ENCODE peak calls at places on chromosomes 5 and 9, in nine cellular contexts. U, I, S, C, V, N, X, K and J are unnamed samples.

GRCh38 chr5:119470851-119471451 is 18.7 kb downstream of the HSD17B4 start:
- DNase-seq in U (peak; percentile 29), I (no peak), S (peak; percentile 19), C (no peak), V (no peak), N (peak; percentile 29), X (peak; percentile 41), K (peak; percentile 47), J (peak; percentile 11)

GRCh38 chr5:133681896-133682295 is 69.6 kb upstream of the FSTL4 start:
- DNase-seq in U (no peak), I (no peak), S (no peak), C (no peak), V (no peak), N (no peak), X (no peak), K (peak; percentile 26), J (no peak)

GRCh38 chr5:151772868-151773561 is 1.3 kb downstream of the G3BP1 start:
- DNase-seq in U (no peak), I (no peak), S (peak; percentile 57), C (no peak), V (no peak), N (no peak), X (peak; percentile 32), K (no peak), J (no peak)

GRCh38 chr5:132056610-132057497 is 3.6 kb upstream of the IL3 start:
- DNase-seq in U (no peak), I (no peak), S (no peak), C (peak; percentile 34), V (no peak), N (no peak), X (no peak), K (peak; percentile 1), J (no peak)

GRCh38 chr9:106930477-106930876 is 67.5 kb downstream of the ZNF462 start:
- DNase-seq in U (no peak), I (no peak), S (no peak), C (no peak), V (no peak), N (no peak), X (no peak), K (no peak), J (no peak)

GRCh38 chr5:112628219-112628618 is 109.5 kb upstream of the APC start:
- DNase-seq in U (peak; percentile 36), I (no peak), S (no peak), C (no peak), V (no peak), N (no peak), X (peak; percentile 21), K (no peak), J (no peak)

GRCh38 chr9:134231330-134231745 is 67.0 kb upstream of the RNU6ATAC start:
- DNase-seq in U (no peak), I (peak; percentile 88), S (no peak), C (no peak), V (no peak), N (no peak), X (no peak), K (no peak), J (no peak)

GRCh38 chr5:72633649-72634048 is 126.4 kb upstream of the ZNF366 start:
- DNase-seq in U (no peak), I (no peak), S (no peak), C (no peak), V (no peak), N (no peak), X (no peak), K (no peak), J (no peak)

GRCh38 chr5:171633776-171634470 is 151.7 kb upstream of the SMIM23 start:
- DNase-seq in U (no peak), I (no peak), S (no peak), C (no peak), V (no peak), N (no peak), X (no peak), K (no peak), J (no peak)

GRCh38 chr9:91126761-91127420 is 234.8 kb downstream of the AUH start:
- DNase-seq in U (no peak), I (no peak), S (no peak), C (no peak), V (no peak), N (no peak), X (no peak), K (no peak), J (no peak)

GRCh38 chr5:16844952-16845351 is 91.1 kb downstream of the MYO10 start:
- DNase-seq in U (no peak), I (no peak), S (no peak), C (no peak), V (no peak), N (no peak), X (no peak), K (no peak), J (no peak)

GRCh38 chr9:4680178-4680535 is 788 bp downstream of the CDC37L1 start:
- DNase-seq in U (no peak), I (no peak), S (peak; percentile 37), C (no peak), V (no peak), N (no peak), X (no peak), K (no peak), J (peak; percentile 29)

GRCh38 chr9:13690595-13690994 is 411.1 kb upstream of the MPDZ start:
- DNase-seq in U (no peak), I (no peak), S (peak; percentile 74), C (no peak), V (no peak), N (no peak), X (no peak), K (no peak), J (no peak)

GRCh38 chr5:38948501-38948900 is 102.7 kb downstream of the OSMR start:
- DNase-seq in U (no peak), I (no peak), S (no peak), C (no peak), V (no peak), N (no peak), X (no peak), K (no peak), J (no peak)

GRCh38 chr5:1246711-1247431 is 21.7 kb downstream of the SLC6A18 start:
- DNase-seq in U (peak; percentile 81), I (peak; percentile 64), S (peak; percentile 24), C (no peak), V (peak; percentile 48), N (peak; percentile 49), X (no peak), K (peak; percentile 30), J (peak; percentile 65)

DNA sequence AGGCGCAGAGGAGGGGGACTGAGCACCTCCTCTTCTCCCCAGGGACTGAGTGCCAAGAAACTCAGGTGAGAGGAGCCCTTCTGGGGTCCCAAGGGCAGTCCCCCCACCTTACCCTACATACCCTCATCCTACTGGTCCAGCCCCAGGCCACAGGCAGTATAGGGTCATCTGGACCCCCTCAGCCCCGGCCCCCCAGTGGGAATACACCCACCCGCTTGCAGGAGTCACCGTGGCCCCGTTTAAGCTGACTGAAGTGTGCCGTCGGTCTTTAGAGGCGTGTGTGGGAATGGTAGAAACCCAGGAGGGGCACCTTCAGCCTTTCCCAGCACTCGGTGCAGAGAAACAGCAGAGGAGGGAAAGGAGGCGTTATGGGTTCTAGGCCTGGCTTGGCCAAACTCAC is 30.8 kb downstream of the COL15A1 start:
- DNase-seq in U (no peak), I (no peak), S (no peak), C (no peak), V (no peak), N (no peak), X (no peak), K (no peak), J (no peak)
- H3K4me1 ChIP-seq in U (peaks cover 25% of the 10 kb centered on the region), I (peaks cover 25% of the 10 kb centered on the region), S (peaks cover 9% of the 10 kb centered on the region), C (peaks cover 5% of the 10 kb centered on the region), V (peaks cover 62% of the 10 kb centered on the region), N (peaks cover 4% of the 10 kb centered on the region), X (no peaks in the 10 kb centered on the region), K (peaks cover 7% of the 10 kb centered on the region), J (peaks cover 27% of the 10 kb centered on the region)

GRCh38 chr5:103780794-103781193 is 218.2 kb upstream of the NUDT12 start:
- DNase-seq in U (no peak), I (no peak), S (no peak), C (no peak), V (no peak), N (no peak), X (no peak), K (no peak), J (no peak)

GRCh38 chr5:103785569-103785968 is 223.0 kb upstream of the NUDT12 start:
- DNase-seq in U (no peak), I (no peak), S (no peak), C (no peak), V (no peak), N (no peak), X (no peak), K (no peak), J (no peak)
- H3K4me1 ChIP-seq in U (no peaks in the 10 kb centered on the region), I (no peaks in the 10 kb centered on the region), S (no peaks in the 10 kb centered on the region), C (no peaks in the 10 kb centered on the region), V (no peaks in the 10 kb centered on the region), N (no peaks in the 10 kb centered on the region), X (no peaks in the 10 kb centered on the region), K (no peaks in the 10 kb centered on the region), J (no peaks in the 10 kb centered on the region)

GRCh38 chr5:82396871-82397514 is 118.8 kb upstream of the RPS23 start:
- DNase-seq in U (no peak), I (peak; percentile 91), S (peak; percentile 99), C (peak; percentile 65), V (peak; percentile 60), N (peak; percentile 86), X (no peak), K (no peak), J (no peak)

GRCh38 chr5:82396396-82396795 is 118.2 kb upstream of the RPS23 start:
- DNase-seq in U (no peak), I (no peak), S (peak; percentile 59), C (no peak), V (no peak), N (no peak), X (no peak), K (no peak), J (no peak)

GRCh38 chr5:82393951-82394350 is 115.8 kb upstream of the RPS23 start:
- DNase-seq in U (no peak), I (no peak), S (no peak), C (no peak), V (no peak), N (no peak), X (no peak), K (no peak), J (no peak)

GRCh38 chr5:82399111-82399510 is 121.0 kb upstream of the RPS23 start:
- DNase-seq in U (no peak), I (no peak), S (peak; percentile 41), C (no peak), V (no peak), N (no peak), X (no peak), K (no peak), J (no peak)

GRCh38 chr5:82397741-82398320 is 119.7 kb upstream of the RPS23 start:
- DNase-seq in U (no peak), I (no peak), S (peak; percentile 49), C (no peak), V (no peak), N (no peak), X (no peak), K (no peak), J (no peak)
- H3K4me1 ChIP-seq in U (peaks cover 2% of the 10 kb centered on the region), I (no peaks in the 10 kb centered on the region), S (peaks cover 22% of the 10 kb centered on the region), C (no peaks in the 10 kb centered on the region), V (no peaks in the 10 kb centered on the region), N (peaks cover 21% of the 10 kb centered on the region), X (no peaks in the 10 kb centered on the region), K (no peaks in the 10 kb centered on the region), J (peaks cover 2% of the 10 kb centered on the region)

GRCh38 chr9:115864581-115864980 is 289.0 kb upstream of the PAPPA start:
- DNase-seq in U (no peak), I (no peak), S (no peak), C (no peak), V (no peak), N (no peak), X (no peak), K (no peak), J (no peak)
- H3K4me1 ChIP-seq in U (no peaks in the 10 kb centered on the region), I (no peaks in the 10 kb centered on the region), S (no peaks in the 10 kb centered on the region), C (no peaks in the 10 kb centered on the region), V (no peaks in the 10 kb centered on the region), N (no peaks in the 10 kb centered on the region), X (no peaks in the 10 kb centered on the region), K (no peaks in the 10 kb centered on the region), J (no peaks in the 10 kb centered on the region)